ENCODE peak calls at places on chromosome 20, in four cellular contexts. T is spleen, P is stomach, H is suprapubic skin. J is an unnamed sample.

GRCh38 chr20:44805991-44806729 is 4.2 kb downstream of the RIMS4 start:
- DNase-seq in P (no peak), H (no peak), T (no peak), J (peak)

GRCh38 chr20:33684533-33685327 is 1.5 kb downstream of the E2F1 start:
- DNase-seq in T (no peak), H (no peak), P (no peak), J (no peak)

GRCh38 chr20:36802326-36803223 is 29.0 kb upstream of the DSN1 start:
- DNase-seq in P (no peak), T (no peak), H (no peak), J (no peak)

GRCh38 chr20:41226426-41226825 is 89.1 kb downstream of the PLCG1 start:
- DNase-seq in H (no peak), P (no peak), T (no peak), J (no peak)

GRCh38 chr20:5677389-5677788 is 72.8 kb upstream of the SHLD1 start:
- DNase-seq in T (no peak), H (no peak), P (no peak), J (no peak)

GRCh38 chr20:33672426-33673114 is 1.7 kb downstream of the NECAB3 start:
- DNase-seq in P (no peak), T (no peak), H (no peak), J (peak)

GRCh38 chr20:41969656-41970055 is 351.5 kb upstream of the CHD6 start:
- DNase-seq in T (peak), P (no peak), H (no peak), J (no peak)

GRCh38 chr20:10065154-10065833 is 30.5 kb downstream of the ANKEF1 start:
- DNase-seq in T (no peak), P (no peak), H (no peak), J (no peak)

GRCh38 chr20:11216451-11217314 is 542.9 kb upstream of the JAG1 start:
- DNase-seq in H (no peak), P (no peak), T (no peak), J (no peak)

GRCh38 chr20:16518068-16518783 is 55.0 kb downstream of the KIF16B start:
- DNase-seq in H (no peak), P (peak), T (no peak), J (no peak)

GRCh38 chr20:43702502-43702901 is 24.3 kb downstream of the GTSF1L start:
- DNase-seq in T (no peak), P (no peak), H (no peak), J (no peak)

GRCh38 chr20:48772183-48772976 is 55.4 kb downstream of the PREX1 start:
- DNase-seq in T (peak), H (no peak), P (peak), J (peak)

GRCh38 chr20:53216478-53216855 is 244.3 kb downstream of the TSHZ2 start:
- DNase-seq in H (no peak), P (no peak), T (no peak), J (no peak)

GRCh38 chr20:18543932-18544331 is 23.3 kb upstream of the SMIM26 start:
- DNase-seq in H (no peak), T (no peak), P (peak), J (no peak)

GRCh38 chr20:51275816-51276215 is 252.9 kb upstream of the KCNG1 start:
- DNase-seq in T (no peak), H (no peak), P (no peak), J (no peak)

GRCh38 chr20:39670987-39671386 is 708.8 kb downstream of the DHX35 start:
- DNase-seq in T (no peak), P (no peak), H (no peak), J (no peak)

GRCh38 chr20:3100480-3100879 is 16.0 kb upstream of the AVP start:
- DNase-seq in P (no peak), T (no peak), H (no peak), J (no peak)

GRCh38 chr20:25081730-25082497 is at the start of gene VSX1:
- DNase-seq in T (peak), H (no peak), P (no peak), J (no peak)

GRCh38 chr20:4932061-4932460 is 69.2 kb downstream of the SLC23A2 start:
- DNase-seq in T (no peak), H (no peak), P (no peak), J (no peak)

GRCh38 chr20:61974357-61974665 is 91.4 kb downstream of the TAF4 start:
- DNase-seq in H (no peak), P (no peak), T (no peak), J (peak)

GRCh38 chr20:20803011-20803410 is 90.6 kb upstream of the RALGAPA2 start:
- DNase-seq in P (no peak), H (no peak), T (no peak), J (no peak)

DNA sequence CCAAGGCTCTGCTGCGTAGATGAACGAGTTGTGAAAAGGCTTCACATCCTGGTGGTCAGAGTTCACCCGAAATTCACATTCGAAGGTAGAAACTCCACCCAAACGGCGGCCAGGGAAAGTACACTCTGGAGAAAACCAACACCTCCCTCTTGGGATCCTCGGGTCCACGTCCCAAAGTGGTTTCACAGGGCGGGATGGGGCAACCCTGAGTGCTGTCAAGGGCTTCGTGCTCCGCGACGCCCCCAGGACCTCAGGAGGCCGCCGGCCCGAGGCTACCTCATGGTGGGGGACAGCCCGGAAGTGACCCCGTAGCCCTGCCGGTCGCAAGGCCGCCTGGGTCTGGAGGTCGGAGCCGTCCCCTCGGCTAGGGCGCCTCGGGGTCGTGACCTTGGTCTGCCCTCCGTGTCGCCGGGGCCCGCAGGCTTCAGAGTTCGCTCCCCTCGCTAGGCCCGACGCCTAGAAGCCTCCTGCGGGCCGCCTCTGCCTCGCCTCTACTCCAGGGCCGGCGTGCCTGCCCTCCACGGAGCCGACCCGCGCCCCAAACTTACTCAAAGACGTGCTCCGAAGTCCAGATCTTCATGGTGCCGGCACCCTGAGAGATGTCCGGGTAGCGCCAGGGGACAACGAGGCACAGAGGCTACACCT is at the start of gene PRELID3B:
- DNase-seq in P (no peak), T (no peak), H (no peak), J (peak)
- TF ChIP-seq POLR2A in P (no peak), T (no peak), H (no peak), J (peak)

DNA sequence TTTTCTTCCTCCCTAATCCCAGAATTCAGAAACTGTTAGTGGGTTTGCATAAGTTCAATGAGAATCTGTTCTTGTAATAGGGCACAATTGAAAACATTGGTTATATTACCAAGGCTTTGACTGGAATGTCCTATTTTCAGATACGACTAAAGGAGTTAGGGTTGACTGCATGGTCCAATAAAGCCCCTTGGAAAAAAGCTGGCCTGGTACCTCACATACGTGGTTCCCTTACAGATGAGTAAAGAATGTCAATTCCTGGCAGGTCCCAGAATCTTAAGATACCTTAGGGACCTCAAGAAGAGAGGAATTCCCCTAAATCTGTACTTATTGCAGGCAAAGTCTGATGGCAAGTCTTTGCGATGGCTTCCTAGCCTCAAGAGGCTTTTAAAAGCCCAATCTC is 4.6 kb downstream of the PPDPF start:
- DNase-seq in H (no peak), T (no peak), P (no peak), J (no peak)
- TF ChIP-seq POLR2AphosphoS5 in H (no peak), T (no peak), P (no peak), J (no peak)

GRCh38 chr20:63952210-63952535 is 4.0 kb downstream of the UCKL1 start:
- DNase-seq in T (peak), P (no peak), H (no peak), J (no peak)

GRCh38 chr20:63950701-63951397 is 5.4 kb downstream of the UCKL1 start:
- DNase-seq in H (no peak), P (no peak), T (peak), J (no peak)

GRCh38 chr20:63953764-63954429 is 2.3 kb downstream of the UCKL1 start:
- DNase-seq in T (peak), P (no peak), H (no peak), J (no peak)

GRCh38 chr20:63952769-63953168 is 3.4 kb downstream of the UCKL1 start:
- DNase-seq in P (no peak), T (no peak), H (no peak), J (no peak)

GRCh38 chr20:63951398-63952209 is 4.6 kb downstream of the UCKL1 start:
- DNase-seq in H (no peak), T (peak), P (no peak), J (no peak)
- TF ChIP-seq POLR2A in H (no peak), T (no peak), P (no peak), J (no peak)

GRCh38 chr20:387520-387919 is 7.0 kb downstream of the TRIB3 start:
- DNase-seq in T (no peak), P (no peak), H (no peak), J (no peak)
- TF ChIP-seq POLR2AphosphoS5 in T (no peak), P (no peak), H (no peak), J (no peak)

GRCh38 chr20:47244451-47244850 is 112.0 kb downstream of the ZMYND8 start:
- DNase-seq in P (no peak), H (no peak), T (no peak), J (no peak)

GRCh38 chr20:47243003-47243402 is 113.5 kb downstream of the ZMYND8 start:
- DNase-seq in H (no peak), T (no peak), P (no peak), J (no peak)

GRCh38 chr20:47238780-47239769 is 117.4 kb downstream of the ZMYND8 start:
- DNase-seq in T (no peak), H (no peak), P (no peak), J (no peak)

GRCh38 chr20:47243906-47244305 is 112.6 kb downstream of the ZMYND8 start:
- DNase-seq in T (no peak), H (no peak), P (no peak), J (no peak)

DNA sequence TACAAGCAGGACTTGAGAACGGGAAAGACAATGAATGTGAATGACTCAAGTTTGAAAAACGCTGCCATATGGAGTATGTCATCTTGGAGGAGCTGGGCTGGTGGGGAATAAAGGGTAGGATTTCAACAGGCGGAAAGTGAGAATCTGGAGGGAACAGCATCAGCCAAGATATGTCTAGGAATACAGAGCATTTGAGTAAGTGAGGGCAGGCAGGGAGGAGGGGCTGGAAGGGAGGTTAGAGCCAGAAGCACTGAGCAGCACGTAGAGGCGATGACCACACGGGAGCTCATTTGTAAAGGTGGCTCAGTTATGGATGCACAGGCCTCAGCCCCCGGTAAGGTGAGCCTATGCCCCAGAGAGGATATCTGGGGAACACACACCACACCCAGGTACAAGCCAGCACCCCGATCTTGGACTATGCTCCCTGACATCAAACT is 115.1 kb downstream of the ZMYND8 start:
- DNase-seq in H (no peak), T (no peak), P (no peak), J (peak)
- TF ChIP-seq POLR2A in H (no peak), T (no peak), P (no peak), J (no peak)

GRCh38 chr20:12673352-12673751 is 335.4 kb upstream of the SPTLC3 start:
- DNase-seq in T (no peak), H (no peak), P (no peak), J (no peak)
- TF ChIP-seq POLR2AphosphoS5 in T (no peak), H (no peak), P (no peak), J (no peak)

GRCh38 chr20:63707558-63708300 is at the start of the genes ARFRP1 and ZGPAT:
- DNase-seq in H (peak), T (peak), P (peak), J (peak)
- TF ChIP-seq POLR2A in H (no peak), T (no peak), P (no peak), J (peak)

DNA sequence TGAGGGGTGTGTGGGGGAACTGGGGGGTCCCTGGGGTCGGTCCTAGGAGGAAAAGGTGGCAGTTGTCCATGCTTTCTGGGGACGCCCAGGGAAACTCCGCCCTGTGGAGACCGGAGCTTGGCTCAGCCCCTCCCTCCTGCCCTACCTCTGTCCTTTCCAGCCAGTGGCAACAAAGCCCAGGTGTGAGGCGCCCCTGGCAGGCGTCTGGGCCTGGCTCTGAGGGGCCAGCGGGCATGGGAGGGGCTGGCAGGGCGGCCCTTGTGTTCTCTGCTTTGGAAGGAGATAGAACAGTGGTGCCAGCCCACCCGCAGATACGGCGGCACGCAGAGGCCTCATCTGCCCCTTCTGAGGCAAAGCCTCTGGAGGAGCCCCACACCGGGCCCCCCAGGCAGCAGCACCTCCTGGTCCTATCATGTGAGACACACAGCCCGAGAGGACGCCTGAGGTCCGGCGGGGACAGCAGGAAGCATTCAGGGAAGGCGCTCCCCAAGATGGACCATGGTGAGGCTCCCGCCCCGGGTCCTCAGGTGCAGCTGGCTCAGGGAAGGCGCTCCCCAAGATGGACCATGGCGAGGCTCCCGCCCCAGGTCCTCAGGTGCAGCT is 47.9 kb downstream of the YTHDF1 start:
- DNase-seq in P (no peak), T (no peak), H (no peak), J (no peak)
- TF ChIP-seq POLR2AphosphoS5 in P (no peak), T (no peak), H (no peak), J (no peak)